ENCODE peak calls at places on chromosomes 3 and 15, in nine cellular contexts. One of them, this sample, is unnamed.

GRCh38 chr3:141485578-141486415 is 1.0 kb upstream of the RASA2 start:
- DNase-seq in GM23248: peak
- DNase-seq in neural progenitor cell: peak
- DNase-seq in HCT116: peak
- DNase-seq in MM.1S: no peak
- DNase-seq in PC-3: peak
- DNase-seq in SK-N-SH: no peak
- DNase-seq in OCI-LY7: peak
- DNase-seq in hepatocyte: peak
- DNase-seq in this sample: peak

GRCh38 chr3:119702530-119703527 is at the start of gene CFAP91:
- DNase-seq in GM23248: peak
- DNase-seq in neural progenitor cell: peak
- DNase-seq in HCT116: peak
- DNase-seq in MM.1S: peak
- DNase-seq in PC-3: peak
- DNase-seq in SK-N-SH: peak
- DNase-seq in OCI-LY7: no peak
- DNase-seq in hepatocyte: peak
- DNase-seq in this sample: peak

GRCh38 chr15:48426047-48426446 is 94.8 kb downstream of the DUT start:
- DNase-seq in GM23248: peak
- DNase-seq in neural progenitor cell: no peak
- DNase-seq in HCT116: no peak
- DNase-seq in MM.1S: no peak
- DNase-seq in PC-3: no peak
- DNase-seq in SK-N-SH: no peak
- DNase-seq in OCI-LY7: no peak
- DNase-seq in hepatocyte: no peak
- DNase-seq in this sample: no peak

GRCh38 chr3:187985636-187986035 is 168.3 kb upstream of the LPP start:
- DNase-seq in GM23248: peak
- DNase-seq in neural progenitor cell: no peak
- DNase-seq in HCT116: no peak
- DNase-seq in MM.1S: no peak
- DNase-seq in PC-3: no peak
- DNase-seq in SK-N-SH: no peak
- DNase-seq in OCI-LY7: no peak
- DNase-seq in hepatocyte: no peak
- DNase-seq in this sample: no peak

GRCh38 chr3:143605661-143605950 is 242.7 kb downstream of the SLC9A9 start:
- DNase-seq in GM23248: no peak
- DNase-seq in neural progenitor cell: no peak
- DNase-seq in HCT116: no peak
- DNase-seq in MM.1S: no peak
- DNase-seq in PC-3: no peak
- DNase-seq in SK-N-SH: no peak
- DNase-seq in OCI-LY7: no peak
- DNase-seq in hepatocyte: no peak
- DNase-seq in this sample: no peak

GRCh38 chr15:28899061-28899738 is 13.4 kb downstream of the APBA2 start:
- DNase-seq in GM23248: no peak
- DNase-seq in neural progenitor cell: no peak
- DNase-seq in HCT116: no peak
- DNase-seq in MM.1S: no peak
- DNase-seq in PC-3: no peak
- DNase-seq in SK-N-SH: no peak
- DNase-seq in OCI-LY7: no peak
- DNase-seq in hepatocyte: no peak
- DNase-seq in this sample: no peak

GRCh38 chr15:29835301-29835700 is 13.0 kb upstream of the TJP1 start:
- DNase-seq in GM23248: peak
- DNase-seq in neural progenitor cell: no peak
- DNase-seq in HCT116: no peak
- DNase-seq in MM.1S: no peak
- DNase-seq in PC-3: peak
- DNase-seq in SK-N-SH: no peak
- DNase-seq in OCI-LY7: no peak
- DNase-seq in hepatocyte: no peak
- DNase-seq in this sample: no peak

GRCh38 chr15:46892621-46893160 is 824.6 kb upstream of the SEMA6D start:
- DNase-seq in GM23248: no peak
- DNase-seq in neural progenitor cell: no peak
- DNase-seq in HCT116: no peak
- DNase-seq in MM.1S: no peak
- DNase-seq in PC-3: peak
- DNase-seq in SK-N-SH: peak
- DNase-seq in OCI-LY7: no peak
- DNase-seq in hepatocyte: no peak
- DNase-seq in this sample: no peak

GRCh38 chr3:53773586-53774368 is 72.4 kb downstream of the CHDH start:
- DNase-seq in GM23248: peak
- DNase-seq in neural progenitor cell: no peak
- DNase-seq in HCT116: no peak
- DNase-seq in MM.1S: no peak
- DNase-seq in PC-3: no peak
- DNase-seq in SK-N-SH: peak
- DNase-seq in OCI-LY7: no peak
- DNase-seq in hepatocyte: peak
- DNase-seq in this sample: no peak

GRCh38 chr3:197209366-197210260 is 88.8 kb downstream of the DLG1 start:
- DNase-seq in GM23248: no peak
- DNase-seq in neural progenitor cell: peak
- DNase-seq in HCT116: no peak
- DNase-seq in MM.1S: no peak
- DNase-seq in PC-3: no peak
- DNase-seq in SK-N-SH: no peak
- DNase-seq in OCI-LY7: no peak
- DNase-seq in hepatocyte: no peak
- DNase-seq in this sample: no peak

GRCh38 chr3:152026033-152026556 is 152.7 kb downstream of the SUCNR1 start:
- DNase-seq in GM23248: peak
- DNase-seq in neural progenitor cell: no peak
- DNase-seq in HCT116: peak
- DNase-seq in MM.1S: no peak
- DNase-seq in PC-3: peak
- DNase-seq in SK-N-SH: no peak
- DNase-seq in OCI-LY7: no peak
- DNase-seq in hepatocyte: peak
- DNase-seq in this sample: no peak

GRCh38 chr3:42247576-42248027 is 18.4 kb downstream of the CCK start:
- DNase-seq in GM23248: peak
- DNase-seq in neural progenitor cell: peak
- DNase-seq in HCT116: peak
- DNase-seq in MM.1S: peak
- DNase-seq in PC-3: peak
- DNase-seq in SK-N-SH: peak
- DNase-seq in OCI-LY7: peak
- DNase-seq in hepatocyte: peak
- DNase-seq in this sample: peak

GRCh38 chr3:144516029-144516428 is 544.4 kb downstream of the DIPK2A start:
- DNase-seq in GM23248: no peak
- DNase-seq in neural progenitor cell: no peak
- DNase-seq in HCT116: no peak
- DNase-seq in MM.1S: no peak
- DNase-seq in PC-3: no peak
- DNase-seq in SK-N-SH: no peak
- DNase-seq in OCI-LY7: no peak
- DNase-seq in hepatocyte: no peak
- DNase-seq in this sample: no peak

GRCh38 chr15:52334491-52335160 is 39.0 kb upstream of the MYO5C start:
- DNase-seq in GM23248: peak
- DNase-seq in neural progenitor cell: no peak
- DNase-seq in HCT116: no peak
- DNase-seq in MM.1S: no peak
- DNase-seq in PC-3: peak
- DNase-seq in SK-N-SH: no peak
- DNase-seq in OCI-LY7: no peak
- DNase-seq in hepatocyte: no peak
- DNase-seq in this sample: no peak

GRCh38 chr3:29335438-29335837 is 54.6 kb downstream of the RBMS3 start:
- DNase-seq in GM23248: peak
- DNase-seq in neural progenitor cell: peak
- DNase-seq in HCT116: peak
- DNase-seq in MM.1S: no peak
- DNase-seq in PC-3: peak
- DNase-seq in SK-N-SH: peak
- DNase-seq in OCI-LY7: no peak
- DNase-seq in hepatocyte: peak
- DNase-seq in this sample: peak

GRCh38 chr3:109178701-109179100 is 42.2 kb downstream of the C3orf85 start:
- DNase-seq in GM23248: no peak
- DNase-seq in neural progenitor cell: no peak
- DNase-seq in HCT116: no peak
- DNase-seq in MM.1S: no peak
- DNase-seq in PC-3: no peak
- DNase-seq in SK-N-SH: no peak
- DNase-seq in OCI-LY7: no peak
- DNase-seq in hepatocyte: no peak
- DNase-seq in this sample: no peak

GRCh38 chr3:87793322-87793877 is 265.4 kb downstream of the CGGBP1 start:
- DNase-seq in GM23248: no peak
- DNase-seq in neural progenitor cell: peak
- DNase-seq in HCT116: no peak
- DNase-seq in MM.1S: no peak
- DNase-seq in PC-3: no peak
- DNase-seq in SK-N-SH: no peak
- DNase-seq in OCI-LY7: no peak
- DNase-seq in hepatocyte: no peak
- DNase-seq in this sample: no peak
- H3K4me3 ChIP-seq in GM23248: peak
- H3K4me3 ChIP-seq in neural progenitor cell: peak
- H3K4me3 ChIP-seq in HCT116: no peak
- H3K4me3 ChIP-seq in MM.1S: no peak
- H3K4me3 ChIP-seq in PC-3: peak
- H3K4me3 ChIP-seq in SK-N-SH: no peak
- H3K4me3 ChIP-seq in OCI-LY7: no peak
- H3K4me3 ChIP-seq in hepatocyte: no peak
- H3K4me3 ChIP-seq in this sample: peak

GRCh38 chr3:58299839-58300516 is 6.1 kb upstream of the RPP14 start:
- DNase-seq in GM23248: peak
- DNase-seq in neural progenitor cell: peak
- DNase-seq in HCT116: no peak
- DNase-seq in MM.1S: peak
- DNase-seq in PC-3: peak
- DNase-seq in SK-N-SH: peak
- DNase-seq in OCI-LY7: peak
- DNase-seq in hepatocyte: peak
- DNase-seq in this sample: peak
- TF ChIP-seq EZH2phosphoT487 in GM23248: no peak
- TF ChIP-seq EZH2phosphoT487 in neural progenitor cell: no peak
- TF ChIP-seq EZH2phosphoT487 in HCT116: no peak
- TF ChIP-seq EZH2phosphoT487 in MM.1S: no peak
- TF ChIP-seq EZH2phosphoT487 in PC-3: no peak
- TF ChIP-seq EZH2phosphoT487 in SK-N-SH: no peak
- TF ChIP-seq EZH2phosphoT487 in OCI-LY7: no peak
- TF ChIP-seq EZH2phosphoT487 in hepatocyte: no peak
- TF ChIP-seq EZH2phosphoT487 in this sample: no peak

GRCh38 chr3:72153477-72154314 is 368.7 kb upstream of the PROK2 start:
- DNase-seq in GM23248: peak
- DNase-seq in neural progenitor cell: no peak
- DNase-seq in HCT116: no peak
- DNase-seq in MM.1S: no peak
- DNase-seq in PC-3: no peak
- DNase-seq in SK-N-SH: no peak
- DNase-seq in OCI-LY7: no peak
- DNase-seq in hepatocyte: no peak
- DNase-seq in this sample: no peak
- H3K4me3 ChIP-seq in GM23248: peak
- H3K4me3 ChIP-seq in neural progenitor cell: no peak
- H3K4me3 ChIP-seq in HCT116: peak
- H3K4me3 ChIP-seq in MM.1S: no peak
- H3K4me3 ChIP-seq in PC-3: peak
- H3K4me3 ChIP-seq in SK-N-SH: peak
- H3K4me3 ChIP-seq in OCI-LY7: no peak
- H3K4me3 ChIP-seq in hepatocyte: no peak
- H3K4me3 ChIP-seq in this sample: no peak

DNA sequence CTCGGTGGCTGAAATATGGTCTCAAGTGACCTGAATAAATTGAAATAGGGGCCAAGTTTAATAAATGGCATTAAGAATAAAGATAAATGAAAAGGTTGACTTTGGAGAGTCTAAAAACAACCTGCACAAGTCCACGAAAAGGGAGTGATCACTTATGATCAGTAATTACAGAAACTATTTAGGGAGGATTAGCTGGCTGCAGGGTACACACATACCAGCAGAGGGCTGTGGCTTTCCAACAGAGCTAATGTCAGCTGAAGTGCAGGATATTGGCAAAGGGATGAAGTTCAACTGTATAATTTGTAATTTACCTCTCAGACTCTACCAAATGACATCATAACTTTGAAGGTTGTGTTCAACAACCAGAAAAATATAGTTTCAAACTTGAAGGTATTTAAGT is 86.8 kb downstream of the SYNPR start:
- DNase-seq in GM23248: peak
- DNase-seq in neural progenitor cell: peak
- DNase-seq in HCT116: no peak
- DNase-seq in MM.1S: no peak
- DNase-seq in PC-3: no peak
- DNase-seq in SK-N-SH: peak
- DNase-seq in OCI-LY7: no peak
- DNase-seq in hepatocyte: peak
- DNase-seq in this sample: peak
- TF ChIP-seq EZH2phosphoT487 in GM23248: peak
- TF ChIP-seq EZH2phosphoT487 in neural progenitor cell: no peak
- TF ChIP-seq EZH2phosphoT487 in HCT116: no peak
- TF ChIP-seq EZH2phosphoT487 in MM.1S: no peak
- TF ChIP-seq EZH2phosphoT487 in PC-3: no peak
- TF ChIP-seq EZH2phosphoT487 in SK-N-SH: no peak
- TF ChIP-seq EZH2phosphoT487 in OCI-LY7: no peak
- TF ChIP-seq EZH2phosphoT487 in hepatocyte: no peak
- TF ChIP-seq EZH2phosphoT487 in this sample: no peak

GRCh38 chr15:92914768-92915221 is 14.7 kb downstream of the CHD2 start:
- DNase-seq in GM23248: no peak
- DNase-seq in neural progenitor cell: no peak
- DNase-seq in HCT116: no peak
- DNase-seq in MM.1S: no peak
- DNase-seq in PC-3: peak
- DNase-seq in SK-N-SH: no peak
- DNase-seq in OCI-LY7: no peak
- DNase-seq in hepatocyte: no peak
- DNase-seq in this sample: no peak
- H3K4me3 ChIP-seq in GM23248: no peak
- H3K4me3 ChIP-seq in neural progenitor cell: no peak
- H3K4me3 ChIP-seq in HCT116: no peak
- H3K4me3 ChIP-seq in MM.1S: no peak
- H3K4me3 ChIP-seq in PC-3: no peak
- H3K4me3 ChIP-seq in SK-N-SH: no peak
- H3K4me3 ChIP-seq in OCI-LY7: no peak
- H3K4me3 ChIP-seq in hepatocyte: no peak
- H3K4me3 ChIP-seq in this sample: no peak

GRCh38 chr15:49898575-49899283 is 220.3 kb downstream of the ATP8B4 start:
- DNase-seq in GM23248: no peak
- DNase-seq in neural progenitor cell: no peak
- DNase-seq in HCT116: no peak
- DNase-seq in MM.1S: no peak
- DNase-seq in PC-3: no peak
- DNase-seq in SK-N-SH: no peak
- DNase-seq in OCI-LY7: no peak
- DNase-seq in hepatocyte: no peak
- DNase-seq in this sample: no peak
- TF ChIP-seq EZH2phosphoT487 in GM23248: no peak
- TF ChIP-seq EZH2phosphoT487 in neural progenitor cell: no peak
- TF ChIP-seq EZH2phosphoT487 in HCT116: no peak
- TF ChIP-seq EZH2phosphoT487 in MM.1S: no peak
- TF ChIP-seq EZH2phosphoT487 in PC-3: no peak
- TF ChIP-seq EZH2phosphoT487 in SK-N-SH: no peak
- TF ChIP-seq EZH2phosphoT487 in OCI-LY7: no peak
- TF ChIP-seq EZH2phosphoT487 in hepatocyte: no peak
- TF ChIP-seq EZH2phosphoT487 in this sample: no peak